ENCODE peak calls at places on chromosomes 2 and 18, in five cellular contexts. L, Q, S, V and M are unnamed samples.

GRCh38 chr2:240481720-240482119 is 46.3 kb downstream of the GPC1 start:
- DNase-seq in L (no peak), Q (no peak), S (peak), V (no peak), M (no peak)

GRCh38 chr2:144256996-144257707 is 262.8 kb downstream of the ZEB2 start:
- DNase-seq in L (peak), Q (no peak), S (no peak), V (no peak), M (no peak)

GRCh38 chr18:67864677-67865340 is 348.3 kb upstream of the DSEL start:
- DNase-seq in L (peak), Q (no peak), S (no peak), V (no peak), M (no peak)

GRCh38 chr2:10790228-10790973 is 22.2 kb downstream of the PDIA6 start:
- DNase-seq in L (no peak), Q (no peak), S (no peak), V (no peak), M (no peak)

GRCh38 chr2:24016853-24017703 is 7.2 kb downstream of the MFSD2B start:
- DNase-seq in L (no peak), Q (no peak), S (no peak), V (no peak), M (no peak)

GRCh38 chr2:763766-764525 is 86.7 kb upstream of the TMEM18 start:
- DNase-seq in L (no peak), Q (no peak), S (no peak), V (no peak), M (no peak)

GRCh38 chr2:121479882-121480522 is 50.7 kb upstream of the RNU4ATAC start:
- DNase-seq in L (peak), Q (no peak), S (no peak), V (no peak), M (peak)

GRCh38 chr2:25090801-25091200 is 48.9 kb downstream of the EFR3B start:
- DNase-seq in L (no peak), Q (no peak), S (no peak), V (no peak), M (no peak)

GRCh38 chr18:21740724-21741510 is at the start of gene MIB1:
- DNase-seq in L (peak), Q (peak), S (peak), V (peak), M (no peak)

GRCh38 chr18:64991102-64991501 is 759.7 kb upstream of the CDH7 start:
- DNase-seq in L (no peak), Q (no peak), S (no peak), V (no peak), M (no peak)

GRCh38 chr2:242030226-242030575 is 160.7 kb downstream of the RTP5 start:
- DNase-seq in L (no peak), Q (no peak), S (no peak), V (no peak), M (no peak)

GRCh38 chr2:145961846-145962245 is 1441.9 kb upstream of the ZEB2 start:
- DNase-seq in L (peak), Q (no peak), S (no peak), V (no peak), M (no peak)

GRCh38 chr2:98710709-98711108 is 20.2 kb downstream of the MGAT4A start:
- DNase-seq in L (no peak), Q (no peak), S (no peak), V (no peak), M (no peak)

GRCh38 chr18:38693085-38693484 is 1127.5 kb upstream of the CELF4 start:
- DNase-seq in L (no peak), Q (no peak), S (no peak), V (no peak), M (no peak)

GRCh38 chr2:100584811-100585210 is 22.0 kb downstream of the PDCL3 start:
- DNase-seq in L (no peak), Q (no peak), S (no peak), V (no peak), M (no peak)

GRCh38 chr2:218745160-218745558 is 34.5 kb downstream of the TTLL4 start:
- DNase-seq in L (no peak), Q (no peak), S (no peak), V (no peak), M (no peak)

GRCh38 chr18:55427951-55428350 is 160.0 kb downstream of the TCF4 start:
- DNase-seq in L (no peak), Q (no peak), S (no peak), V (no peak), M (no peak)

GRCh38 chr2:221649045-221649444 is 76.9 kb upstream of the EPHA4 start:
- DNase-seq in L (peak), Q (no peak), S (no peak), V (no peak), M (no peak)

GRCh38 chr2:229610871-229611270 is 103.5 kb downstream of the DNER start:
- DNase-seq in L (peak), Q (no peak), S (no peak), V (no peak), M (no peak)